ENCODE peak calls at places on chromosomes 6 and 20, in six cellular contexts. One of them, this sample, is unnamed.

GRCh38 chr20:8144282-8145245 is 12.5 kb downstream of the PLCB1 start:
- DNase-seq in adrenal gland: peak; percentile 4
- DNase-seq in CD4-positive, alpha-beta memory T cell: no peak
- DNase-seq in tibial nerve: no peak
- DNase-seq in heart right ventricle: no peak
- DNase-seq in transverse colon: no peak
- DNase-seq in this sample: no peak

GRCh38 chr20:47150403-47151152 is 205.9 kb downstream of the ZMYND8 start:
- DNase-seq in adrenal gland: peak; percentile 68
- DNase-seq in tibial nerve: peak; percentile 60
- DNase-seq in CD4-positive, alpha-beta memory T cell: no peak
- DNase-seq in transverse colon: peak; percentile 66
- DNase-seq in heart right ventricle: peak; percentile 50
- DNase-seq in this sample: peak; percentile 84

GRCh38 chr20:32330555-32330897 is 27.6 kb upstream of the ASXL1 start:
- DNase-seq in heart right ventricle: no peak
- DNase-seq in CD4-positive, alpha-beta memory T cell: no peak
- DNase-seq in transverse colon: no peak
- DNase-seq in adrenal gland: no peak
- DNase-seq in tibial nerve: no peak
- DNase-seq in this sample: no peak

GRCh38 chr6:66772785-66773184 is 1065.8 kb upstream of the EYS start:
- DNase-seq in CD4-positive, alpha-beta memory T cell: no peak
- DNase-seq in heart right ventricle: peak; percentile 26
- DNase-seq in transverse colon: no peak
- DNase-seq in adrenal gland: peak; percentile 46
- DNase-seq in tibial nerve: no peak
- DNase-seq in this sample: no peak

GRCh38 chr20:9474835-9475413 is 39.5 kb upstream of the LAMP5 start:
- DNase-seq in CD4-positive, alpha-beta memory T cell: no peak
- DNase-seq in transverse colon: no peak
- DNase-seq in tibial nerve: no peak
- DNase-seq in adrenal gland: no peak
- DNase-seq in heart right ventricle: no peak
- DNase-seq in this sample: no peak

GRCh38 chr20:38121741-38122140 is 43.3 kb downstream of the TGM2 start:
- DNase-seq in heart right ventricle: no peak
- DNase-seq in CD4-positive, alpha-beta memory T cell: no peak
- DNase-seq in adrenal gland: peak; percentile 4
- DNase-seq in transverse colon: no peak
- DNase-seq in tibial nerve: no peak
- DNase-seq in this sample: no peak

GRCh38 chr6:82182756-82183155 is 64.8 kb downstream of the IBTK start:
- DNase-seq in CD4-positive, alpha-beta memory T cell: no peak
- DNase-seq in tibial nerve: no peak
- DNase-seq in heart right ventricle: no peak
- DNase-seq in transverse colon: no peak
- DNase-seq in adrenal gland: peak; percentile 32
- DNase-seq in this sample: no peak

GRCh38 chr20:8132632-8133587 is 844 bp downstream of the PLCB1 start:
- DNase-seq in tibial nerve: peak; percentile 29
- DNase-seq in heart right ventricle: peak; percentile 24
- DNase-seq in CD4-positive, alpha-beta memory T cell: no peak
- DNase-seq in adrenal gland: peak; percentile 42
- DNase-seq in transverse colon: peak; percentile 20
- DNase-seq in this sample: no peak

GRCh38 chr6:3253597-3253961 is 5.2 kb upstream of the PSMG4 start:
- DNase-seq in heart right ventricle: no peak
- DNase-seq in CD4-positive, alpha-beta memory T cell: no peak
- DNase-seq in transverse colon: no peak
- DNase-seq in adrenal gland: no peak
- DNase-seq in tibial nerve: no peak
- DNase-seq in this sample: no peak

GRCh38 chr6:125821825-125822281 is 31.1 kb downstream of the NCOA7 start:
- DNase-seq in transverse colon: peak; percentile 59
- DNase-seq in CD4-positive, alpha-beta memory T cell: no peak
- DNase-seq in heart right ventricle: no peak
- DNase-seq in tibial nerve: no peak
- DNase-seq in adrenal gland: peak; percentile 44
- DNase-seq in this sample: no peak

GRCh38 chr20:64021124-64021975 is 14.6 kb upstream of the C20orf204 start:
- DNase-seq in adrenal gland: no peak
- DNase-seq in heart right ventricle: no peak
- DNase-seq in CD4-positive, alpha-beta memory T cell: no peak
- DNase-seq in tibial nerve: no peak
- DNase-seq in transverse colon: no peak
- DNase-seq in this sample: no peak

GRCh38 chr6:166008441-166009369 is 158.9 kb downstream of the TBXT start:
- DNase-seq in heart right ventricle: peak; percentile 30
- DNase-seq in transverse colon: no peak
- DNase-seq in adrenal gland: peak; percentile 78
- DNase-seq in CD4-positive, alpha-beta memory T cell: no peak
- DNase-seq in tibial nerve: no peak
- DNase-seq in this sample: no peak

GRCh38 chr20:61434361-61434781 is 182.3 kb downstream of the CDH4 start:
- DNase-seq in CD4-positive, alpha-beta memory T cell: no peak
- DNase-seq in transverse colon: no peak
- DNase-seq in adrenal gland: no peak
- DNase-seq in tibial nerve: no peak
- DNase-seq in heart right ventricle: no peak
- DNase-seq in this sample: no peak
- H3K4me1 ChIP-seq in CD4-positive, alpha-beta memory T cell: no peaks in the 10 kb centered on the region
- H3K4me1 ChIP-seq in transverse colon: no peaks in the 10 kb centered on the region
- H3K4me1 ChIP-seq in adrenal gland: no peaks in the 10 kb centered on the region
- H3K4me1 ChIP-seq in tibial nerve: peaks cover 16% of the 10 kb centered on the region
- H3K4me1 ChIP-seq in heart right ventricle: no peaks in the 10 kb centered on the region
- H3K4me1 ChIP-seq in this sample: peaks cover 19% of the 10 kb centered on the region

DNA sequence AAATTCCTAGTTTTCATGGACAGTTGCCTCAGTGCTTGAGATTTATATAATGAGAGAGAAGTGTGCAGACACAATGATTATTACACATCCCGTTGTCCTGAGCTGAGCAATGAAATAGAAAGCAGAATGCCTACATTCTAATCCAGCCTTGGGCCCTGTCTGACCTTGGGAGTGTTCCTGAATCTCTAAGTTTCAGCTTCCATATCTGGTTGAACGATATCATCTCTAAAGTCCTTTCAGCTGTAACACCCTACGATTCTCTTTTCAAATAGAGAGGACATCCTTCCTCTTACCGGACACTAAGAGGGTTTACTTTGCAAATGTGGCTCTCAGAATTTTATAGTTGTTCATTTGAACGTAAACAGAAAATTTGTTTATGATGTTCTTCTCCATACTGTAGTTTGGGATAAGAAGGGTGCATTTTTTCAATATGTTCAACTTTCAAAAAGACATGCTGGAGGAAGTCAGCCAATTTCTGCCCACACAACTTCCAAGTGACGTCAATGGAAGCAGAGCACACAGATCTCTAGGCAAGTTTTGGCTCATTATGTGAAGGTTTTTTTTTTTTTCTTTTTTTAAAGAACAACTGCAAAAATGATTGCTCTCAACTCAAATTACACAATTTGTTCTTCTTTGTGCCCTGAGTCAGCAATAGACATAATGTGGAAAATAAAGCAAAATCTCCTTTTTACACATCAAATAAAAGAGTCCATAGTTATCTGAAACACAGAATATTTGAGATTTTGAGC is 50.4 kb downstream of the PDE7B start:
- DNase-seq in transverse colon: no peak
- DNase-seq in heart right ventricle: peak; percentile 78
- DNase-seq in tibial nerve: peak; percentile 71
- DNase-seq in adrenal gland: peak; percentile 71
- DNase-seq in CD4-positive, alpha-beta memory T cell: no peak
- DNase-seq in this sample: no peak
- H3K4me3 ChIP-seq in transverse colon: no peak overlapping the region
- H3K4me3 ChIP-seq in heart right ventricle: peak overlapping the region; percentile 8
- H3K4me3 ChIP-seq in tibial nerve: no peak overlapping the region
- H3K4me3 ChIP-seq in adrenal gland: no peak overlapping the region
- H3K4me3 ChIP-seq in CD4-positive, alpha-beta memory T cell: no peak overlapping the region
- H3K4me3 ChIP-seq in this sample: no peak overlapping the region

GRCh38 chr20:5770987-5771318 is 20.8 kb downstream of the SHLD1 start:
- DNase-seq in adrenal gland: no peak
- DNase-seq in tibial nerve: no peak
- DNase-seq in transverse colon: no peak
- DNase-seq in heart right ventricle: no peak
- DNase-seq in CD4-positive, alpha-beta memory T cell: no peak
- DNase-seq in this sample: no peak
- H3K27ac ChIP-seq in adrenal gland: no peak overlapping the region
- H3K27ac ChIP-seq in tibial nerve: no peak overlapping the region
- H3K27ac ChIP-seq in transverse colon: no peak overlapping the region
- H3K27ac ChIP-seq in heart right ventricle: no peak overlapping the region
- H3K27ac ChIP-seq in CD4-positive, alpha-beta memory T cell: no peak overlapping the region
- H3K27ac ChIP-seq in this sample: no peak overlapping the region

DNA sequence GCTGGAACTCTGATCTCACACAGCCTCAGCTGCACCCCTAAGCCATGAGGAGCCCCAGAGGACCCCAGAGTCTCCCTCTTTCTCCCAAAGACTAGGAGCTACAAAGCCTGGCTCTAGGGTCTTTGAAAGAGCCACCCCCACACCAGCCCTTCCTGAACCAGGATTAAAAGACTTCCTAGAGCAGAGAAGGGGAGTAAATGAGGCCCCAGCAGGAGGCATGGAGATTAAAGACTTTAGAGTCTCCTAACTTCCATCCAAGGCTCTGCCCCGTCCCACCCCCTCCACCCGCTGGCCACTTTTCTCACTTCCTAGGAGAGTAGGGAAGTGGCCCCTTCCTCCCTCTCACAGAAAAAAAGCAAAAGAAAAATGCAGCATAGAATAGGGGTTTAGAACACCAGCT is 1.7 kb downstream of the PREX1 start:
- DNase-seq in CD4-positive, alpha-beta memory T cell: no peak
- DNase-seq in heart right ventricle: no peak
- DNase-seq in transverse colon: no peak
- DNase-seq in tibial nerve: no peak
- DNase-seq in adrenal gland: no peak
- DNase-seq in this sample: no peak
- H3K4me1 ChIP-seq in CD4-positive, alpha-beta memory T cell: peaks cover 46% of the 10 kb centered on the region
- H3K4me1 ChIP-seq in heart right ventricle: no peaks in the 10 kb centered on the region
- H3K4me1 ChIP-seq in transverse colon: no peaks in the 10 kb centered on the region
- H3K4me1 ChIP-seq in tibial nerve: peaks cover 66% of the 10 kb centered on the region
- H3K4me1 ChIP-seq in adrenal gland: peaks cover 44% of the 10 kb centered on the region
- H3K4me1 ChIP-seq in this sample: no peaks in the 10 kb centered on the region

DNA sequence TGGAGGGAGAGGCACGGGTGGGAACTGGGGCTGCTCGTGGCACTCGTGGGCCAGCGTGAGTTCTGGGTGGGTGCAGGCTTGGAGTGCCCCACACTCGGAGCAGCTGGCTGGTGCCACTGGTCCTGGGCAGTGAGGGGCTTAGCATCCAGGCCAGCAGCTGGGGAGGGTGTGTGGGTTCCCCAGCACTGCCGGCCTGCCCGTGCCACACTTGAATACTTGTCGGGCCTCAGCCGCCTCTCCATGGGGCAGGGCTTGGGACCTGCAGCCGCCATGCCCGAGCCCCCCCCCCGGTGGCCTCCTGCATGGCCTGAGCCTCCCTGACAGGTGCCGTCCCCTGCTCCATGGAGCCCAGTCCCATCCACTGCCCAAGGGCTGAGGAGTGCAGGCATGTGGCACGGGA is 207.2 kb downstream of the CD109 start:
- DNase-seq in heart right ventricle: no peak
- DNase-seq in CD4-positive, alpha-beta memory T cell: no peak
- DNase-seq in adrenal gland: no peak
- DNase-seq in transverse colon: no peak
- DNase-seq in tibial nerve: no peak
- DNase-seq in this sample: no peak
- H3K4me3 ChIP-seq in heart right ventricle: no peak overlapping the region
- H3K4me3 ChIP-seq in CD4-positive, alpha-beta memory T cell: no peak overlapping the region
- H3K4me3 ChIP-seq in adrenal gland: no peak overlapping the region
- H3K4me3 ChIP-seq in transverse colon: no peak overlapping the region
- H3K4me3 ChIP-seq in tibial nerve: no peak overlapping the region
- H3K4me3 ChIP-seq in this sample: no peak overlapping the region

DNA sequence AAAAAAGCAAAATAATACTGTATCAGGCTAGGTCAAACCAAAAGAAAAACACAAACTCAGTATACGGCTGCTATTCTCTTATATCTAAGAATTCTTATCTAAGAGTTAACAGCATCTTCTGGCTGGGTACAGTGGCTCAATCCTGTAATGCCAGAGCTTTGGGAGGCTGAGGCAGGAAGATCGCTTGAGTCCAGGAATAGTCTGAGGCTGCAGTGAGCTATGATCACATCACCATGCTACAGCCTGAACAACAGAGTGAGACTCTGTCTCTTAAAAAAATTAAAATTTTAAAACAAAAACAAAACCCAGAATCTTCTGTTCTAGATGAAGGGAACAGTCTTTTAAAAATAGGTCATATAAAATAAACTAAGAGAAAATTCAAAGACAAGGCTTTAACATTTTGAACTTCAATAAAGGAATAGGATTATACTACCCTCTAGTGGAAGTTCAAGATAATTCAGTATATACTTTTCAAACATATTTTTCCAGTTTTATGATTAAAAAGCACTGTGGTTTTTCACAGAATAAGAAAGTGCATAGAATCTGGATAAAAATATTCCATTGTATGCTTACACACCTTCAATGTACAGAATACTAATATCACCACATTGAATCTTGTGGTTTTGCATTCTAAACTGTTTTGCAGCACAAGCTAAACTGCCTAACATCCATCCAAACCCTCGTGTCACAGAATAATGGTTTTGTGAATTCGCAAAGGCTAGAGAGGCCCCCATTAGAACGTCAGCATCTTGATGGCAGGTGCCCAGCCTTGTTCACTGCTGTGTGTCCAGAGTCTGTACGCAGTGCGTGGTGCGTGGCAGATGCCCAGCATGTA is 39.3 kb downstream of the DTNBP1 start:
- DNase-seq in tibial nerve: no peak
- DNase-seq in adrenal gland: no peak
- DNase-seq in heart right ventricle: no peak
- DNase-seq in transverse colon: no peak
- DNase-seq in CD4-positive, alpha-beta memory T cell: peak; percentile 12
- DNase-seq in this sample: no peak
- H3K27ac ChIP-seq in tibial nerve: no peak overlapping the region
- H3K27ac ChIP-seq in adrenal gland: no peak overlapping the region
- H3K27ac ChIP-seq in heart right ventricle: peak overlapping the region; percentile 80
- H3K27ac ChIP-seq in transverse colon: no peak overlapping the region
- H3K27ac ChIP-seq in CD4-positive, alpha-beta memory T cell: no peak overlapping the region
- H3K27ac ChIP-seq in this sample: no peak overlapping the region

GRCh38 chr6:34959221-34959620 is 70.2 kb downstream of the ANKS1A start:
- DNase-seq in heart right ventricle: no peak
- DNase-seq in adrenal gland: no peak
- DNase-seq in transverse colon: no peak
- DNase-seq in CD4-positive, alpha-beta memory T cell: no peak
- DNase-seq in tibial nerve: no peak
- DNase-seq in this sample: no peak
- H3K4me1 ChIP-seq in heart right ventricle: peaks cover 47% of the 10 kb centered on the region
- H3K4me1 ChIP-seq in adrenal gland: peaks cover 67% of the 10 kb centered on the region
- H3K4me1 ChIP-seq in transverse colon: peaks cover 9% of the 10 kb centered on the region
- H3K4me1 ChIP-seq in CD4-positive, alpha-beta memory T cell: no peaks in the 10 kb centered on the region
- H3K4me1 ChIP-seq in tibial nerve: peaks cover 43% of the 10 kb centered on the region
- H3K4me1 ChIP-seq in this sample: no peaks in the 10 kb centered on the region